ENCODE peak calls at places on chromosomes 4 and X, in nine cellular contexts. Y, S, X, T, A, E, B, Q and J are unnamed samples.

GRCh38 chr4:24781999-24782745 is 13.2 kb upstream of the SOD3 start:
- DNase-seq in Q (no peak), B (no peak), S (no peak), X (no peak), Y (no peak), A (no peak), T (no peak), E (no peak), J (no peak)

GRCh38 chr4:40423735-40424134 is 88.6 kb downstream of the CHRNA9 start:
- DNase-seq in A (no peak), Y (no peak), T (no peak), E (no peak), S (no peak), B (peak; percentile 68), Q (no peak), X (peak; percentile 63), J (no peak)

GRCh38 chr4:2948895-2949781 is 14.1 kb downstream of the NOP14 start:
- DNase-seq in E (no peak), T (no peak), Y (no peak), X (peak; percentile 33), Q (no peak), B (peak; percentile 30), A (no peak), S (no peak), J (no peak)

GRCh38 chr4:111689731-111690130 is 455.5 kb upstream of the FAM241A start:
- DNase-seq in A (no peak), X (no peak), Q (no peak), Y (no peak), T (no peak), E (no peak), B (peak; percentile 21), S (no peak), J (no peak)

GRCh38 chrX:16743604-16744325 is 24.4 kb downstream of the SYAP1 start:
- DNase-seq in A (no peak), B (peak; percentile 91), Q (no peak), S (no peak), Y (no peak), X (peak; percentile 68), T (peak; percentile 49), E (no peak), J (no peak)

GRCh38 chrX:24398766-24399165 is 38.3 kb downstream of the SUPT20HL1 start:
- DNase-seq in Q (no peak), B (no peak), E (no peak), T (no peak), Y (no peak), X (no peak), S (no peak), A (no peak), J (no peak)

GRCh38 chr4:83191026-83191425 is 76.5 kb upstream of the PLAC8 start:
- DNase-seq in Y (no peak), B (no peak), X (no peak), A (no peak), E (no peak), S (no peak), Q (no peak), T (no peak), J (no peak)

GRCh38 chr4:56371426-56372220 is 15.7 kb downstream of the AASDH start:
- DNase-seq in Q (no peak), E (no peak), T (no peak), Y (no peak), B (no peak), X (no peak), S (no peak), A (no peak), J (no peak)

GRCh38 chr4:128162434-128162833 is 101.3 kb downstream of the LARP1B start:
- DNase-seq in Y (no peak), Q (no peak), A (no peak), B (peak; percentile 3), E (no peak), X (no peak), T (no peak), S (no peak), J (no peak)

GRCh38 chr4:109078724-109079123 is 223.7 kb downstream of the COL25A1 start:
- DNase-seq in X (peak; percentile 85), Y (no peak), A (no peak), E (no peak), T (peak; percentile 32), Q (no peak), S (no peak), B (peak; percentile 85), J (no peak)

GRCh38 chr4:84971319-84971932 is 4.9 kb upstream of the WDFY3 start:
- DNase-seq in A (no peak), B (peak; percentile 77), T (no peak), S (peak; percentile 29), X (peak; percentile 71), E (no peak), Q (no peak), Y (no peak), J (peak; percentile 45)

GRCh38 chrX:35340451-35340850 is 397.9 kb downstream of the FAM47B start:
- DNase-seq in E (no peak), X (no peak), Q (no peak), B (no peak), T (no peak), A (no peak), S (no peak), Y (no peak), J (no peak)

GRCh38 chr4:140448162-140448561 is 20.7 kb upstream of the CLGN start:
- DNase-seq in S (no peak), B (no peak), Q (no peak), T (no peak), A (no peak), E (no peak), Y (no peak), X (no peak), J (no peak)

GRCh38 chr4:74757136-74757535 is 37.2 kb downstream of the BTC start:
- DNase-seq in Q (no peak), X (no peak), B (no peak), E (no peak), A (no peak), Y (no peak), S (no peak), T (no peak), J (no peak)

GRCh38 chr4:152193059-152193458 is 342.8 kb downstream of the FBXW7 start:
- DNase-seq in S (no peak), B (no peak), Y (no peak), T (no peak), X (no peak), E (no peak), A (no peak), Q (no peak), J (no peak)